ENCODE peak calls at places on chromosomes 3 and 15, in five cellular contexts. P is sigmoid colon; C is RCC 7860; Z is pancreas; W is activated naive CD4-positive, alpha-beta T cell treated with anti-CD3 and anti-CD28 coated beads, Interleukin-2, amount 10 ng/mL, durations not matched to agents 7 days and 5 days. A is an unnamed sample.

GRCh38 chr3:146217324-146217723 is 33.6 kb downstream of the PLSCR4 start:
- DNase-seq in P (no peak), C (no peak), Z (no peak), W (no peak), A (no peak)

GRCh38 chr15:91921188-91921820 is 67.8 kb downstream of the SLCO3A1 start:
- DNase-seq in P (no peak), C (peak; percentile 10), Z (no peak), W (no peak), A (no peak)

GRCh38 chr15:48936666-48937065 is 27.1 kb downstream of the SHC4 start:
- DNase-seq in P (no peak), C (no peak), Z (no peak), W (no peak), A (no peak)

GRCh38 chr3:118974356-118975097 is 60.1 kb downstream of the IGSF11 start:
- DNase-seq in P (no peak), C (no peak), Z (no peak), W (no peak), A (no peak)

GRCh38 chr3:54304867-54305266 is 182.5 kb downstream of the CACNA2D3 start:
- DNase-seq in P (no peak), C (no peak), Z (no peak), W (no peak), A (no peak)

GRCh38 chr3:107870989-107871638 is 219.7 kb downstream of the CD47 start:
- DNase-seq in P (no peak), C (no peak), Z (no peak), W (no peak), A (no peak)

GRCh38 chr15:47496343-47497185 is 220.7 kb upstream of the SEMA6D start:
- DNase-seq in P (no peak), C (no peak), Z (no peak), W (no peak), A (no peak)

GRCh38 chr3:171876651-171877272 is 33.6 kb downstream of the TMEM212 start:
- DNase-seq in P (no peak), C (peak; percentile 66), Z (no peak), W (no peak), A (no peak)

GRCh38 chr3:112635674-112636073 is 5.3 kb downstream of the CCDC80 start:
- DNase-seq in P (peak; percentile 90), C (no peak), Z (no peak), W (no peak), A (no peak)

GRCh38 chr3:134294302-134294925 is 43.8 kb upstream of the RYK start:
- DNase-seq in P (no peak), C (no peak), Z (no peak), W (peak; percentile 78), A (no peak)

GRCh38 chr3:50652709-50653108 is 22.0 kb upstream of the DOCK3 start:
- DNase-seq in P (no peak), C (peak; percentile 22), Z (peak; percentile 24), W (peak; percentile 74), A (no peak)

GRCh38 chr3:154129625-154130024 is 8.4 kb downstream of the ARHGEF26 start:
- DNase-seq in P (no peak), C (no peak), Z (no peak), W (no peak), A (no peak)

GRCh38 chr3:72800869-72801268 is 47.4 kb downstream of the SHQ1 start:
- DNase-seq in P (no peak), C (no peak), Z (no peak), W (no peak), A (no peak)

GRCh38 chr15:69145694-69146492 is 14.5 kb upstream of the GLCE start:
- DNase-seq in P (no peak), C (no peak), Z (no peak), W (no peak), A (no peak)

GRCh38 chr15:35757323-35757722 is 211.4 kb upstream of the DPH6 start:
- DNase-seq in P (no peak), C (no peak), Z (no peak), W (no peak), A (no peak)

GRCh38 chr3:12916159-12916558 is 74.8 kb upstream of the RPL32 start:
- DNase-seq in P (no peak), C (no peak), Z (no peak), W (peak; percentile 60), A (no peak)

GRCh38 chr15:39403674-39404117 is 177.2 kb upstream of the THBS1 start:
- DNase-seq in P (no peak), C (no peak), Z (no peak), W (no peak), A (no peak)

GRCh38 chr3:106827515-106828213 is 549.6 kb upstream of the CCDC54 start:
- DNase-seq in P (no peak), C (no peak), Z (no peak), W (no peak), A (no peak)

GRCh38 chr15:81301815-81302399 is 22.0 kb downstream of the STARD5 start:
- DNase-seq in P (no peak), C (no peak), Z (no peak), W (peak; percentile 55), A (peak; percentile 16)

GRCh38 chr3:66344391-66344811 is 123.6 kb downstream of the SLC25A26 start:
- DNase-seq in P (no peak), C (no peak), Z (no peak), W (no peak), A (no peak)

GRCh38 chr15:33448151-33448550 is 137.4 kb downstream of the RYR3 start:
- DNase-seq in P (no peak), C (no peak), Z (no peak), W (no peak), A (no peak)

GRCh38 chr3:104281713-104282112 is 1085.0 kb upstream of the ALCAM start:
- DNase-seq in P (no peak), C (no peak), Z (no peak), W (no peak), A (no peak)

GRCh38 chr3:184168363-184169120 is 6.1 kb upstream of the AP2M1 start:
- DNase-seq in P (no peak), C (peak; percentile 44), Z (no peak), W (no peak), A (no peak)

GRCh38 chr3:76044601-76045600 is 259.6 kb upstream of the ZNF717 start:
- DNase-seq in P (no peak), C (no peak), Z (peak; percentile 21), W (no peak), A (no peak)

GRCh38 chr3:43872301-43872700 is 181.6 kb downstream of the ABHD5 start:
- DNase-seq in P (no peak), C (peak; percentile 82), Z (no peak), W (no peak), A (peak; percentile 73)

GRCh38 chr15:39344662-39345141 is 236.2 kb upstream of the THBS1 start:
- DNase-seq in P (no peak), C (no peak), Z (no peak), W (no peak), A (no peak)

GRCh38 chr3:38985981-38986380 is 65.8 kb downstream of the SCN11A start:
- DNase-seq in P (no peak), C (no peak), Z (no peak), W (no peak), A (no peak)

GRCh38 chr3:167978071-167978470 is 117.7 kb downstream of the GOLIM4 start:
- DNase-seq in P (no peak), C (no peak), Z (no peak), W (no peak), A (no peak)

GRCh38 chr3:108153451-108153981 is 62.7 kb upstream of the CD47 start:
- DNase-seq in P (no peak), C (peak; percentile 55), Z (peak; percentile 57), W (peak; percentile 76), A (no peak)

GRCh38 chr3:40317061-40317676 is 7.7 kb downstream of the EIF1B start:
- DNase-seq in P (no peak), C (peak; percentile 46), Z (peak; percentile 31), W (peak; percentile 57), A (no peak)

GRCh38 chr3:7630925-7631324 is 770.0 kb downstream of the GRM7 start:
- DNase-seq in P (peak; percentile 67), C (peak; percentile 70), Z (peak; percentile 11), W (no peak), A (no peak)

GRCh38 chr3:110789315-110789714 is 282.3 kb upstream of the NECTIN3 start:
- DNase-seq in P (no peak), C (no peak), Z (no peak), W (no peak), A (no peak)

GRCh38 chr3:49004352-49005297 is 2.6 kb upstream of the WDR6 start:
- DNase-seq in P (peak; percentile 76), C (no peak), Z (no peak), W (no peak), A (no peak)

GRCh38 chr3:126903521-126903920 is 79.4 kb upstream of the PLXNA1 start:
- DNase-seq in P (peak; percentile 18), C (no peak), Z (no peak), W (no peak), A (no peak)

GRCh38 chr3:194282436-194283122 is 68.5 kb downstream of the CPN2 start:
- DNase-seq in P (peak; percentile 55), C (no peak), Z (no peak), W (peak; percentile 4), A (peak; percentile 24)

GRCh38 chr15:100601158-100601557 is 826 bp downstream of the LINS1 start:
- DNase-seq in P (no peak), C (no peak), Z (no peak), W (peak; percentile 76), A (no peak)

GRCh38 chr3:121995190-121996137 is 26.6 kb downstream of the ILDR1 start:
- DNase-seq in P (no peak), C (peak; percentile 77), Z (peak; percentile 79), W (peak; percentile 49), A (peak; percentile 83)

GRCh38 chr3:64668582-64669510 is 19.0 kb downstream of the ADAMTS9 start:
- DNase-seq in P (no peak), C (peak; percentile 29), Z (no peak), W (no peak), A (no peak)

A was measured in RWPE2.